ENCODE peak calls at places on chromosomes 3 and 15, in nine cellular contexts. K is A549, O is heart left ventricle, Y is psoas muscle, R is tibial artery, U is thyroid gland, D is GM12865, E is breast epithelium, C is fibroblast of mammary gland. X is an unnamed sample.
A peak's percentile ranks its signal among the peaks of the same experiment; 100 is the strongest.

GRCh38 chr15:34365073-34365825 is 1.7 kb downstream of the LPCAT4 start:
- DNase-seq in R (no peak), U (no peak), E (no peak), D (peak; percentile 62), Y (no peak), K (no peak), O (peak; percentile 67), C (no peak), X (no peak)

GRCh38 chr3:10187295-10187876 is 22.7 kb downstream of the IRAK2 start:
- DNase-seq in U (no peak), O (no peak), R (no peak), C (no peak), K (no peak), Y (no peak), D (no peak), E (no peak), X (no peak)

GRCh38 chr15:40751745-40752144 is 3.3 kb downstream of the RMDN3 start:
- DNase-seq in O (no peak), K (no peak), Y (no peak), C (no peak), U (no peak), R (no peak), E (no peak), D (no peak), X (no peak)

GRCh38 chr15:84911879-84912660 is 27.6 kb downstream of the SLC28A1 start:
- DNase-seq in Y (peak; percentile 91), U (peak; percentile 88), K (peak; percentile 96), C (peak; percentile 100), R (peak; percentile 99), D (no peak), O (peak; percentile 96), E (peak; percentile 69), X (no peak)

GRCh38 chr3:46662771-46663551 is 30.5 kb downstream of the ALS2CL start:
- DNase-seq in O (no peak), D (no peak), Y (peak; percentile 67), K (no peak), U (no peak), R (no peak), C (peak; percentile 51), E (no peak), X (no peak)

GRCh38 chr15:96338772-96339661 is 8.5 kb downstream of the NR2F2 start:
- DNase-seq in U (no peak), R (no peak), O (no peak), E (no peak), D (no peak), Y (no peak), C (peak; percentile 46), K (no peak), X (no peak)

GRCh38 chr3:38992117-38992779 is 59.5 kb downstream of the SCN11A start:
- DNase-seq in R (no peak), O (no peak), U (no peak), C (peak; percentile 76), Y (no peak), E (no peak), K (peak; percentile 46), D (no peak), X (no peak)

GRCh38 chr15:90774731-90775521 is 57.8 kb downstream of the BLM start:
- DNase-seq in Y (no peak), D (no peak), U (no peak), E (no peak), R (no peak), C (peak; percentile 41), O (no peak), K (peak; percentile 40), X (no peak)

GRCh38 chr3:139585820-139586219 is 46.3 kb upstream of the RBP1 start:
- DNase-seq in U (peak; percentile 84), R (no peak), C (peak; percentile 1), Y (no peak), K (no peak), E (no peak), O (peak; percentile 33), D (peak; percentile 5), X (no peak)

GRCh38 chr3:33075996-33076395 is 20.9 kb downstream of the GLB1 start:
- DNase-seq in K (no peak), D (no peak), E (no peak), Y (no peak), R (no peak), O (no peak), U (no peak), C (peak; percentile 19), X (no peak)

GRCh38 chr3:42300013-42300412 is 34.0 kb upstream of the CCK start:
- DNase-seq in R (no peak), K (peak; percentile 5), U (peak; percentile 24), E (no peak), O (no peak), Y (no peak), C (peak; percentile 51), D (peak; percentile 49), X (no peak)

GRCh38 chr3:47961815-47962606 is 54.2 kb downstream of the MAP4 start:
- DNase-seq in E (no peak), O (no peak), D (peak; percentile 21), U (no peak), R (no peak), Y (no peak), K (no peak), C (no peak), X (no peak)

GRCh38 chr3:197807969-197808587 is 17.0 kb downstream of the LRCH3 start:
- DNase-seq in O (no peak), E (no peak), K (no peak), U (no peak), D (no peak), R (no peak), C (no peak), Y (no peak), X (no peak)

GRCh38 chr15:55457401-55458022 is 49.2 kb downstream of the PIERCE2 start:
- DNase-seq in E (no peak), C (no peak), O (no peak), D (peak; percentile 9), K (no peak), R (no peak), U (peak; percentile 77), Y (no peak), X (no peak)

GRCh38 chr15:82093774-82094211 is 48.0 kb upstream of the MEX3B start:
- DNase-seq in Y (no peak), R (no peak), C (peak; percentile 90), O (no peak), U (no peak), E (no peak), D (no peak), K (peak; percentile 86), X (no peak)

GRCh38 chr3:8865697-8866096 is 96.3 kb upstream of the OXTR start:
- DNase-seq in K (no peak), O (no peak), C (no peak), U (no peak), Y (no peak), D (no peak), R (no peak), E (no peak), X (no peak)

GRCh38 chr15:87589134-87589533 is 667.4 kb downstream of the NTRK3 start:
- DNase-seq in O (no peak), R (no peak), U (no peak), Y (no peak), C (no peak), D (no peak), K (no peak), E (no peak), X (no peak)

GRCh38 chr3:31226331-31226730 is 306.4 kb upstream of the STT3B start:
- DNase-seq in K (no peak), D (peak; percentile 52), E (no peak), R (no peak), C (no peak), U (no peak), O (no peak), Y (no peak), X (no peak)

GRCh38 chr3:71061581-71061980 is 521.9 kb downstream of the FOXP1 start:
- DNase-seq in R (no peak), K (no peak), E (no peak), O (no peak), U (no peak), D (no peak), C (no peak), Y (no peak), X (no peak)
- H3K4me3 ChIP-seq in R (peak overlapping the region; percentile 77), K (no peak overlapping the region), E (peak overlapping the region; percentile 77), O (peak overlapping the region; percentile 74), U (peak overlapping the region; percentile 2), D (no peak overlapping the region), C (peak overlapping the region; percentile 77), Y (peak overlapping the region; percentile 71), X (no peak overlapping the region)

GRCh38 chr15:56918907-56919707 is 663 bp downstream of the TCF12 start:
- DNase-seq in R (peak; percentile 72), E (peak; percentile 60), Y (peak; percentile 71), K (peak; percentile 75), O (peak; percentile 74), U (peak; percentile 46), C (peak; percentile 63), D (peak; percentile 89), X (no peak)
- TF ChIP-seq CTCF in R (no peak), E (no peak), Y (no peak), K (no peak), O (no peak), U (no peak), C (no peak), D (no peak), X (no peak)

DNA sequence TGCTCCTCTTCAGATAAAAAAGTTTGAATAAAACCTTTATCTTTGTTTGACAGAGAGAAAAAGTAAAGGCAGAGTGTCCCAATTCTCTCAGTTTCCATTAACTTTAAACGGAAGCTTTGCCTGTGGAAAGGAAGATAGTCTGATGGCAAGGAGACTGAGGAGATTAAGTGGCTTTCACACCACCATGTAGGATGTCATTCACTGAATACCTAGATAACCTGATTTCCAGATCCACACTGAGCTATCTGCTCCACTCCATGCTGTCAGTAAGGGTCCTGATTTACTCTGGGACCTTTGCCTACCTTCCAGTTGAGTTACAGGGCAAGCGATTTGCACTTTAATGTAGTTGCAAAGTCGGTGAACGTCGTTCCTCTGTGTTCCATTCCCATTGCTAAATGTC is 233.4 kb upstream of the TBL1XR1 start:
- DNase-seq in Y (no peak), C (no peak), D (no peak), R (no peak), E (no peak), K (no peak), U (no peak), O (no peak), X (no peak)
- H3K4me3 ChIP-seq in Y (no peak overlapping the region), C (no peak overlapping the region), D (no peak overlapping the region), R (no peak overlapping the region), E (no peak overlapping the region), K (no peak overlapping the region), U (no peak overlapping the region), O (no peak overlapping the region), X (no peak overlapping the region)

DNA sequence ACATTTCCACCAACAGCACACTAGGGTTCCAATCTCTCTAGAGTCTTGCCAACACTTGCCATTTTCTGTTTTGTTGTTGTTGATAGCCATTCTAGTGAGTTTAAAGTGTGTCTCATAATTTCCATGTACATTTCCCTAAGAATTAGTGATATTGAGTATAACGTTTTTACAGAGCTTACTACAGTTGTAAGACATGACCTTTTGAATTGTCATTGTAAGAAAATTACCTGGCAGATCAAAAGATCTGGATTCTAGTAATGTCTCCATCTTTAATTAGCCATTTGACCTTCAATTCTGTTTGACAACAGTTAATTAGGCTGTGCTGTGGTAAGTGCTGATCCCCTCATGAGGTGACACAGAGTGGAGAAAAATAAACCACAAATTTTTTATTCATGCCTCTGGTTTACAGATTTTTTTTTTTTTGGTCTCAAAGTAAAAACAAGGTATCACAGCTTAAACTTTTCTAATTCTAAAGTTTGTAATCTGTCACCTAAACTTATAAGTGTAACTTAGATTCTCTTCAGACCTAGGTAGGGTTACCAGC is 20.9 kb downstream of the MCTP2 start:
- DNase-seq in D (no peak), Y (no peak), K (no peak), R (no peak), E (no peak), U (no peak), O (no peak), C (no peak), X (no peak)
- TF ChIP-seq CTCF in D (no peak), Y (no peak), K (no peak), R (no peak), E (no peak), U (no peak), O (no peak), C (no peak), X (no peak)

X was measured in GM12864.